ENCODE peak calls at places on chromosomes 16 and 17, in five cellular contexts. G is H9, C is neuronal stem cell, A is H1, R is mesenchymal stem cell. B is an unnamed sample.

GRCh38 chr17:50274142-50274944 is at the start of gene TMEM92:
- DNase-seq in G (peak; percentile 98), C (peak; percentile 46), A (peak; percentile 69), R (no peak), B (peak; percentile 12)

GRCh38 chr17:81399481-81400153 is 4.4 kb downstream of the BAHCC1 start:
- DNase-seq in G (no peak), C (no peak), A (no peak), R (peak; percentile 59), B (no peak)

GRCh38 chr17:20920813-20921199 is 122.0 kb downstream of the USP22 start:
- DNase-seq in G (no peak), C (no peak), A (no peak), R (peak; percentile 73), B (no peak)

GRCh38 chr16:48574766-48575165 is 35.2 kb downstream of the N4BP1 start:
- DNase-seq in G (no peak), C (no peak), A (no peak), R (no peak), B (no peak)

GRCh38 chr17:67324330-67324729 is 42.0 kb downstream of the PSMD12 start:
- DNase-seq in G (peak; percentile 14), C (no peak), A (no peak), R (no peak), B (no peak)

GRCh38 chr16:66204761-66205160 is 161.7 kb upstream of the CDH5 start:
- DNase-seq in G (no peak), C (no peak), A (no peak), R (no peak), B (no peak)

GRCh38 chr17:79664925-79665738 is 54.3 kb upstream of the RBFOX3 start:
- DNase-seq in G (peak; percentile 82), C (no peak), A (no peak), R (no peak), B (peak; percentile 5)

GRCh38 chr17:17606416-17607000 is 15.0 kb upstream of the PEMT start:
- DNase-seq in G (no peak), C (no peak), A (no peak), R (peak; percentile 31), B (no peak)

GRCh38 chr17:76063880-76064546 is 8.3 kb downstream of the SRP68 start:
- DNase-seq in G (no peak), C (no peak), A (no peak), R (no peak), B (no peak)

GRCh38 chr17:80861892-80862291 is 129.7 kb upstream of the CHMP6 start:
- DNase-seq in G (peak; percentile 74), C (no peak), A (no peak), R (peak; percentile 62), B (peak; percentile 61)

GRCh38 chr17:75096082-75096625 is 8.4 kb downstream of the SLC16A5 start:
- DNase-seq in G (peak; percentile 80), C (no peak), A (no peak), R (peak; percentile 84), B (peak; percentile 93)

GRCh38 chr16:66508914-66509496 is 40.9 kb downstream of the TK2 start:
- DNase-seq in G (no peak), C (no peak), A (no peak), R (no peak), B (no peak)

GRCh38 chr17:15108992-15109391 is 156.1 kb downstream of the PMP22 start:
- DNase-seq in G (no peak), C (no peak), A (no peak), R (no peak), B (no peak)

GRCh38 chr17:80123791-80124190 is 22.4 kb downstream of the GAA start:
- DNase-seq in G (peak; percentile 40), C (no peak), A (no peak), R (no peak), B (peak; percentile 92)

GRCh38 chr17:11925271-11926021 is 71.8 kb downstream of the ZNF18 start:
- DNase-seq in G (no peak), C (no peak), A (no peak), R (no peak), B (no peak)

GRCh38 chr16:85601730-85602401 is 11.3 kb upstream of the GSE1 start:
- DNase-seq in G (no peak), C (no peak), A (no peak), R (peak; percentile 76), B (peak; percentile 25)

GRCh38 chr17:61279476-61280145 is 120.0 kb upstream of the TBX2 start:
- DNase-seq in G (no peak), C (no peak), A (no peak), R (peak; percentile 77), B (no peak)

GRCh38 chr16:7614022-7614795 is 281.6 kb downstream of the RBFOX1 start:
- DNase-seq in G (no peak), C (no peak), A (no peak), R (no peak), B (no peak)

GRCh38 chr16:79037429-79038373 is 562.8 kb downstream of the MAF start:
- DNase-seq in G (no peak), C (no peak), A (no peak), R (no peak), B (no peak)

GRCh38 chr17:75589919-75590303 is 2.3 kb downstream of the MYO15B start:
- DNase-seq in G (peak; percentile 58), C (no peak), A (no peak), R (no peak), B (no peak)

GRCh38 chr17:46892192-46892703 is 30.7 kb upstream of the GOSR2 start:
- DNase-seq in G (no peak), C (no peak), A (no peak), R (no peak), B (no peak)

GRCh38 chr17:9512323-9513168 is 63.1 kb downstream of the STX8 start:
- DNase-seq in G (no peak), C (no peak), A (no peak), R (peak; percentile 73), B (peak; percentile 11)

GRCh38 chr17:47812146-47812920 is 9.3 kb downstream of the OSBPL7 start:
- DNase-seq in G (peak; percentile 24), C (no peak), A (no peak), R (no peak), B (no peak)

GRCh38 chr17:42527932-42528331 is 8.1 kb upstream of the NAGLU start:
- DNase-seq in G (no peak), C (no peak), A (no peak), R (no peak), B (no peak)

GRCh38 chr17:42525221-42525620 is 10.8 kb upstream of the NAGLU start:
- DNase-seq in G (no peak), C (no peak), A (no peak), R (peak; percentile 45), B (no peak)

GRCh38 chr17:42522798-42523278 is 13.2 kb upstream of the NAGLU start:
- DNase-seq in G (peak; percentile 22), C (no peak), A (no peak), R (no peak), B (no peak)

GRCh38 chr17:42529054-42529453 is 7.0 kb upstream of the NAGLU start:
- DNase-seq in G (no peak), C (no peak), A (no peak), R (no peak), B (peak; percentile 84)

DNA sequence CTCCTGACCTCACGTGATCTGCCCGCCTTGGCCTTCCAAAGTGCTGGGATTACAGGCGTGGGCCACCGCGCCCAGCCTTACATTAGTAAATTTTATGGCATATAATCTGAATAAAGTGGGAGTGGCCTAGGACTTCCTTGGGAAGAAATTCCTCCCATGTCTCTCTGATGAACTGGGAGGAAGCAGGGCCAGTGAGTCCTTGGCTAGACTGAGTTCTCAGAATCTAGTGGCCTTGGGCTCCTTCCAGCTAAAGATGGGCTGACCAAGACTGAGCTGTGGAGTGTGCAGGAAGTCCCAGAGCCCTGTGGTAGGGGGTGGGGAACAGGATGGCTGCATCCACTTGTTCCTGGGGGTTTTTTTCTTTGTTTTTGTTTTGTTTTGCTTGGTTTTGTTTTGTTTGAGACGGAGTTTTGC is 10.0 kb upstream of the NAGLU start:
- DNase-seq in G (no peak), C (no peak), A (no peak), R (peak; percentile 47), B (no peak)
- H3K14ac ChIP-seq in G (no peak overlapping the region), C (no peak overlapping the region), A (no peak overlapping the region), R (no peak overlapping the region), B (no peak overlapping the region)

GRCh38 chr17:70190959-70191805 is 21.9 kb downstream of the KCNJ2 start:
- DNase-seq in G (no peak), C (no peak), A (no peak), R (no peak), B (no peak)
- H2BK12ac ChIP-seq in G (no peak overlapping the region), C (no peak overlapping the region), A (no peak overlapping the region), R (no peak overlapping the region), B (no peak overlapping the region)

DNA sequence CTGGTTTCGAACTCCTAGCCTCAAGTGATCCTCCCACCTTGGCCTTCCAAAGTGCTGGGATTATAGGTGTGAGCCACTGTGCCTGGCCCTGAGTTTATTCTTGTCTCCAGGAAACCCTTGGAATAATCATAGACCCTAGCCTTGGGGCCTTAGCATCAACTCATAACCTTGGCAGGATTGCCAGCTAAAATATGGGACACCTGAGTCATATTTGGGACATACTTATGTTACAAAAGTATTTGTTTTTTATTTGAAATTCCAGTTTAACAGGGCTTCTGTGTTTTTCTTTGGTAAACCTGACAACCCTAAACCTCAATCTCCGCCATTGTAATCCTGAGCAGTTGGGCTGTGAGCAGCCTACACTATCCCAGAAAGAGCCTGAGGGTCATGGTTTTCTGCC is 28.6 kb upstream of the TNS4 start:
- DNase-seq in G (no peak), C (no peak), A (no peak), R (no peak), B (peak; percentile 97)
- H2BK5ac ChIP-seq in G (no peak overlapping the region), C (no peak overlapping the region), A (no peak overlapping the region), R (no peak overlapping the region), B (no peak overlapping the region)

GRCh38 chr17:59002848-59003247 is 103.8 kb downstream of the TRIM37 start:
- DNase-seq in G (no peak), C (no peak), A (no peak), R (no peak), B (peak; percentile 94)

GRCh38 chr17:59002126-59002525 is 104.6 kb downstream of the TRIM37 start:
- DNase-seq in G (no peak), C (no peak), A (no peak), R (no peak), B (no peak)

GRCh38 chr17:58998871-58999270 is 107.8 kb downstream of the TRIM37 start:
- DNase-seq in G (no peak), C (no peak), A (no peak), R (no peak), B (no peak)

GRCh38 chr17:59000022-59000421 is 106.7 kb downstream of the TRIM37 start:
- DNase-seq in G (no peak), C (no peak), A (no peak), R (no peak), B (no peak)

DNA sequence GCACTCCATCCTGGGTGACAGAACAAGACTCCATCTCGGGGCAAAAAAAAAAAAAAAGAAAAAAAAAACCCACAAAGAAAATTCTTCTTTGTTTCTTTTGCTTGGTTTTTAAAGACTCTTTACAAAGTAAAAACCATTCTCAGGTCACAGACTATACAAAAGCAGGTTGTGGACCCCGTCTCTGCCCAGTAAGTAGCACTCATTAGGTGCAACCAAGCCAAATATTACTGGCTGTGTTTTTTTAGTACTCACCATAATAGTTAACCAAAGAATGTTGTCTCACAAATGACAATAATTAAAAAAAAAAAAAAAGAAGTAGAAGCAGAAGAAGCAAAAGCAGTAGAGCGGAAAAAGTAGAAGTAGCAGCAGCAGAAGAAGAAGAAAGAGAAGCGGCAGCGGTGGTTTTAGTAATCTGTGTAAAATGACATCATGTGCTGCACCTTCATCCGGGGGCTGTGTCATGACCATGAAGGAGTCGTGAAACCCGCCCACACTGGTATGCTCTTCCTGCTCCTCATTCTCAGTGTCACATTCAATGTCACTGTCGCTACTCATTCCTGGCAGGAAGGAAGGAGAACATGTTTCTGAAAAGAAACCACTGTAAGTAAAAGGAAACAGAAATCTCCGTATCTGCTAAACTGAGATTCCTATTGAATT is 105.4 kb downstream of the TRIM37 start:
- DNase-seq in G (peak; percentile 41), C (no peak), A (no peak), R (peak; percentile 71), B (peak; percentile 82)
- H3K14ac ChIP-seq in G (no peak overlapping the region), C (no peak overlapping the region), A (no peak overlapping the region), R (no peak overlapping the region), B (no peak overlapping the region)

B was measured in trophoblast cell.